ENCODE peak calls at places on chromosome 20, in nine cellular contexts. One of them, this sample, is unnamed.

GRCh38 chr20:48329676-48330644 is 497.8 kb downstream of the PREX1 start:
- DNase-seq in H9: peak; percentile 55
- DNase-seq in PC-9: no peak
- DNase-seq in upper lobe of right lung: peak; percentile 61
- DNase-seq in heart left ventricle: no peak
- DNase-seq in GM23338: peak; percentile 60
- DNase-seq in endodermal cell: peak; percentile 79
- DNase-seq in lower lobe of right lung: no peak
- DNase-seq in esophagus squamous epithelium: no peak
- DNase-seq in this sample: no peak

GRCh38 chr20:5864873-5865582 is 85.3 kb downstream of the TRMT6 start:
- DNase-seq in esophagus squamous epithelium: no peak
- DNase-seq in upper lobe of right lung: no peak
- DNase-seq in endodermal cell: no peak
- DNase-seq in H9: no peak
- DNase-seq in heart left ventricle: no peak
- DNase-seq in PC-9: peak; percentile 13
- DNase-seq in GM23338: no peak
- DNase-seq in lower lobe of right lung: no peak
- DNase-seq in this sample: no peak

GRCh38 chr20:51396365-51396909 is 146.1 kb downstream of the NFATC2 start:
- DNase-seq in lower lobe of right lung: no peak
- DNase-seq in heart left ventricle: no peak
- DNase-seq in upper lobe of right lung: no peak
- DNase-seq in GM23338: no peak
- DNase-seq in PC-9: no peak
- DNase-seq in esophagus squamous epithelium: no peak
- DNase-seq in H9: no peak
- DNase-seq in endodermal cell: no peak
- DNase-seq in this sample: no peak

GRCh38 chr20:1934578-1935573 is 39.7 kb downstream of the SIRPA start:
- DNase-seq in PC-9: no peak
- DNase-seq in endodermal cell: no peak
- DNase-seq in heart left ventricle: no peak
- DNase-seq in upper lobe of right lung: peak; percentile 46
- DNase-seq in H9: no peak
- DNase-seq in lower lobe of right lung: no peak
- DNase-seq in GM23338: no peak
- DNase-seq in esophagus squamous epithelium: no peak
- DNase-seq in this sample: no peak

GRCh38 chr20:58236612-58237317 is 8.3 kb upstream of the ANKRD60 start:
- DNase-seq in upper lobe of right lung: peak; percentile 87
- DNase-seq in PC-9: peak; percentile 75
- DNase-seq in endodermal cell: peak; percentile 94
- DNase-seq in GM23338: peak; percentile 82
- DNase-seq in esophagus squamous epithelium: peak; percentile 5
- DNase-seq in heart left ventricle: peak; percentile 72
- DNase-seq in H9: peak; percentile 77
- DNase-seq in lower lobe of right lung: peak; percentile 83
- DNase-seq in this sample: peak; percentile 76

GRCh38 chr20:7708782-7709181 is 231.5 kb downstream of the HAO1 start:
- DNase-seq in endodermal cell: no peak
- DNase-seq in heart left ventricle: no peak
- DNase-seq in PC-9: no peak
- DNase-seq in H9: no peak
- DNase-seq in esophagus squamous epithelium: no peak
- DNase-seq in upper lobe of right lung: no peak
- DNase-seq in GM23338: no peak
- DNase-seq in lower lobe of right lung: no peak
- DNase-seq in this sample: no peak

GRCh38 chr20:2521369-2522305 is 12.9 kb upstream of the ZNF343 start:
- DNase-seq in upper lobe of right lung: no peak
- DNase-seq in lower lobe of right lung: no peak
- DNase-seq in H9: peak; percentile 47
- DNase-seq in esophagus squamous epithelium: no peak
- DNase-seq in endodermal cell: peak; percentile 80
- DNase-seq in heart left ventricle: no peak
- DNase-seq in PC-9: no peak
- DNase-seq in GM23338: peak; percentile 76
- DNase-seq in this sample: peak; percentile 58

GRCh38 chr20:5393218-5393870 is 76.6 kb upstream of the PROKR2 start:
- DNase-seq in GM23338: no peak
- DNase-seq in PC-9: no peak
- DNase-seq in upper lobe of right lung: no peak
- DNase-seq in lower lobe of right lung: no peak
- DNase-seq in heart left ventricle: no peak
- DNase-seq in endodermal cell: no peak
- DNase-seq in H9: no peak
- DNase-seq in esophagus squamous epithelium: no peak
- DNase-seq in this sample: no peak

GRCh38 chr20:50737352-50737751 is 6.0 kb downstream of the PARD6B start:
- DNase-seq in GM23338: peak; percentile 83
- DNase-seq in upper lobe of right lung: no peak
- DNase-seq in esophagus squamous epithelium: no peak
- DNase-seq in heart left ventricle: no peak
- DNase-seq in endodermal cell: peak; percentile 78
- DNase-seq in lower lobe of right lung: no peak
- DNase-seq in H9: peak; percentile 73
- DNase-seq in PC-9: no peak
- DNase-seq in this sample: no peak

GRCh38 chr20:24097506-24098245 is 109.1 kb upstream of the GGTLC1 start:
- DNase-seq in upper lobe of right lung: no peak
- DNase-seq in GM23338: no peak
- DNase-seq in H9: no peak
- DNase-seq in PC-9: peak; percentile 68
- DNase-seq in lower lobe of right lung: no peak
- DNase-seq in endodermal cell: no peak
- DNase-seq in esophagus squamous epithelium: no peak
- DNase-seq in heart left ventricle: no peak
- DNase-seq in this sample: no peak

GRCh38 chr20:35828434-35828833 is 56.6 kb downstream of the PHF20 start:
- DNase-seq in esophagus squamous epithelium: no peak
- DNase-seq in endodermal cell: no peak
- DNase-seq in H9: no peak
- DNase-seq in PC-9: no peak
- DNase-seq in heart left ventricle: peak; percentile 58
- DNase-seq in upper lobe of right lung: no peak
- DNase-seq in lower lobe of right lung: no peak
- DNase-seq in GM23338: no peak
- DNase-seq in this sample: no peak

GRCh38 chr20:3869839-3870634 is 19.1 kb upstream of the PANK2 start:
- DNase-seq in PC-9: no peak
- DNase-seq in H9: no peak
- DNase-seq in lower lobe of right lung: no peak
- DNase-seq in heart left ventricle: no peak
- DNase-seq in upper lobe of right lung: no peak
- DNase-seq in esophagus squamous epithelium: no peak
- DNase-seq in GM23338: no peak
- DNase-seq in endodermal cell: peak; percentile 73
- DNase-seq in this sample: no peak

GRCh38 chr20:58109126-58109880 is 119.2 kb downstream of the ANKRD60 start:
- DNase-seq in heart left ventricle: no peak
- DNase-seq in esophagus squamous epithelium: no peak
- DNase-seq in endodermal cell: no peak
- DNase-seq in GM23338: no peak
- DNase-seq in lower lobe of right lung: no peak
- DNase-seq in upper lobe of right lung: no peak
- DNase-seq in H9: peak; percentile 4
- DNase-seq in PC-9: no peak
- DNase-seq in this sample: no peak

GRCh38 chr20:31822421-31823330 is 3.5 kb downstream of the MYLK2 start:
- DNase-seq in endodermal cell: peak; percentile 96
- DNase-seq in H9: peak; percentile 85
- DNase-seq in heart left ventricle: peak; percentile 84
- DNase-seq in PC-9: peak; percentile 76
- DNase-seq in esophagus squamous epithelium: no peak
- DNase-seq in lower lobe of right lung: peak; percentile 85
- DNase-seq in upper lobe of right lung: peak; percentile 91
- DNase-seq in GM23338: peak; percentile 98
- DNase-seq in this sample: peak; percentile 88

GRCh38 chr20:23270427-23270911 is 80.1 kb upstream of the NXT1 start:
- DNase-seq in H9: no peak
- DNase-seq in lower lobe of right lung: no peak
- DNase-seq in PC-9: no peak
- DNase-seq in esophagus squamous epithelium: no peak
- DNase-seq in upper lobe of right lung: no peak
- DNase-seq in endodermal cell: no peak
- DNase-seq in heart left ventricle: no peak
- DNase-seq in GM23338: no peak
- DNase-seq in this sample: no peak

GRCh38 chr20:8361008-8361652 is 229.1 kb downstream of the PLCB1 start:
- DNase-seq in esophagus squamous epithelium: no peak
- DNase-seq in endodermal cell: no peak
- DNase-seq in GM23338: no peak
- DNase-seq in H9: no peak
- DNase-seq in PC-9: no peak
- DNase-seq in lower lobe of right lung: no peak
- DNase-seq in upper lobe of right lung: no peak
- DNase-seq in heart left ventricle: no peak
- DNase-seq in this sample: no peak

GRCh38 chr20:31861346-31862156 is 8.8 kb downstream of the DUSP15 start:
- DNase-seq in esophagus squamous epithelium: no peak
- DNase-seq in GM23338: peak; percentile 97
- DNase-seq in H9: peak; percentile 93
- DNase-seq in endodermal cell: peak; percentile 95
- DNase-seq in lower lobe of right lung: peak; percentile 71
- DNase-seq in PC-9: peak; percentile 56
- DNase-seq in heart left ventricle: peak; percentile 73
- DNase-seq in upper lobe of right lung: peak; percentile 85
- DNase-seq in this sample: peak; percentile 47

GRCh38 chr20:13428684-13429083 is 207.6 kb downstream of the ISM1 start:
- DNase-seq in lower lobe of right lung: no peak
- DNase-seq in H9: no peak
- DNase-seq in esophagus squamous epithelium: no peak
- DNase-seq in upper lobe of right lung: no peak
- DNase-seq in endodermal cell: no peak
- DNase-seq in GM23338: no peak
- DNase-seq in heart left ventricle: no peak
- DNase-seq in PC-9: no peak
- DNase-seq in this sample: no peak

GRCh38 chr20:39645130-39645529 is 683.0 kb downstream of the DHX35 start:
- DNase-seq in heart left ventricle: peak; percentile 31
- DNase-seq in esophagus squamous epithelium: no peak
- DNase-seq in H9: no peak
- DNase-seq in upper lobe of right lung: no peak
- DNase-seq in PC-9: no peak
- DNase-seq in lower lobe of right lung: no peak
- DNase-seq in endodermal cell: no peak
- DNase-seq in GM23338: no peak
- DNase-seq in this sample: no peak

GRCh38 chr20:44942264-44942973 is 17.8 kb downstream of the TOMM34 start:
- DNase-seq in H9: no peak
- DNase-seq in heart left ventricle: no peak
- DNase-seq in endodermal cell: peak; percentile 62
- DNase-seq in upper lobe of right lung: no peak
- DNase-seq in esophagus squamous epithelium: no peak
- DNase-seq in GM23338: peak; percentile 43
- DNase-seq in lower lobe of right lung: no peak
- DNase-seq in PC-9: no peak
- DNase-seq in this sample: no peak
- TF ChIP-seq CTCF in H9: peak; percentile 44
- TF ChIP-seq CTCF in heart left ventricle: peak; percentile 10
- TF ChIP-seq CTCF in endodermal cell: peak; percentile 63
- TF ChIP-seq CTCF in upper lobe of right lung: no peak
- TF ChIP-seq CTCF in esophagus squamous epithelium: no peak
- TF ChIP-seq CTCF in GM23338: peak; percentile 33
- TF ChIP-seq CTCF in lower lobe of right lung: no peak
- TF ChIP-seq CTCF in PC-9: no peak
- TF ChIP-seq CTCF in this sample: no peak

GRCh38 chr20:45727044-45727443 is 4.9 kb downstream of the SPINT4 start:
- DNase-seq in GM23338: no peak
- DNase-seq in lower lobe of right lung: no peak
- DNase-seq in H9: no peak
- DNase-seq in esophagus squamous epithelium: no peak
- DNase-seq in endodermal cell: no peak
- DNase-seq in heart left ventricle: no peak
- DNase-seq in upper lobe of right lung: no peak
- DNase-seq in PC-9: no peak
- DNase-seq in this sample: no peak
- H3K27me3 ChIP-seq in GM23338: no peaks in the 10 kb centered on the region
- H3K27me3 ChIP-seq in lower lobe of right lung: no peaks in the 10 kb centered on the region
- H3K27me3 ChIP-seq in H9: no peaks in the 10 kb centered on the region
- H3K27me3 ChIP-seq in esophagus squamous epithelium: no peaks in the 10 kb centered on the region
- H3K27me3 ChIP-seq in endodermal cell: no peaks in the 10 kb centered on the region
- H3K27me3 ChIP-seq in heart left ventricle: peaks cover 8% of the 10 kb centered on the region
- H3K27me3 ChIP-seq in upper lobe of right lung: no peaks in the 10 kb centered on the region
- H3K27me3 ChIP-seq in PC-9: peaks cover 23% of the 10 kb centered on the region
- H3K27me3 ChIP-seq in this sample: no peaks in the 10 kb centered on the region

GRCh38 chr20:61558726-61559125 is 306.7 kb downstream of the CDH4 start:
- DNase-seq in esophagus squamous epithelium: no peak
- DNase-seq in GM23338: no peak
- DNase-seq in upper lobe of right lung: no peak
- DNase-seq in heart left ventricle: no peak
- DNase-seq in PC-9: no peak
- DNase-seq in H9: no peak
- DNase-seq in endodermal cell: peak; percentile 75
- DNase-seq in lower lobe of right lung: no peak
- DNase-seq in this sample: no peak

GRCh38 chr20:61562897-61563504 is 310.9 kb downstream of the CDH4 start:
- DNase-seq in endodermal cell: peak; percentile 80
- DNase-seq in H9: no peak
- DNase-seq in lower lobe of right lung: peak; percentile 40
- DNase-seq in GM23338: no peak
- DNase-seq in PC-9: no peak
- DNase-seq in heart left ventricle: no peak
- DNase-seq in esophagus squamous epithelium: no peak
- DNase-seq in upper lobe of right lung: no peak
- DNase-seq in this sample: no peak

GRCh38 chr20:61559706-61560315 is 307.8 kb downstream of the CDH4 start:
- DNase-seq in endodermal cell: peak; percentile 73
- DNase-seq in heart left ventricle: no peak
- DNase-seq in esophagus squamous epithelium: no peak
- DNase-seq in lower lobe of right lung: no peak
- DNase-seq in upper lobe of right lung: no peak
- DNase-seq in PC-9: no peak
- DNase-seq in GM23338: no peak
- DNase-seq in H9: no peak
- DNase-seq in this sample: no peak

GRCh38 chr20:61561111-61561830 is 309.2 kb downstream of the CDH4 start:
- DNase-seq in upper lobe of right lung: no peak
- DNase-seq in heart left ventricle: no peak
- DNase-seq in endodermal cell: no peak
- DNase-seq in PC-9: no peak
- DNase-seq in H9: no peak
- DNase-seq in lower lobe of right lung: no peak
- DNase-seq in GM23338: no peak
- DNase-seq in esophagus squamous epithelium: no peak
- DNase-seq in this sample: no peak

GRCh38 chr20:61560361-61560853 is 308.3 kb downstream of the CDH4 start:
- DNase-seq in PC-9: no peak
- DNase-seq in GM23338: peak; percentile 80
- DNase-seq in lower lobe of right lung: peak; percentile 56
- DNase-seq in endodermal cell: peak; percentile 91
- DNase-seq in esophagus squamous epithelium: no peak
- DNase-seq in H9: peak; percentile 80
- DNase-seq in heart left ventricle: no peak
- DNase-seq in upper lobe of right lung: no peak
- DNase-seq in this sample: no peak
- TF ChIP-seq CTCF in PC-9: no peak
- TF ChIP-seq CTCF in GM23338: peak; percentile 78
- TF ChIP-seq CTCF in lower lobe of right lung: no peak
- TF ChIP-seq CTCF in endodermal cell: peak; percentile 77
- TF ChIP-seq CTCF in esophagus squamous epithelium: no peak
- TF ChIP-seq CTCF in H9: peak; percentile 75
- TF ChIP-seq CTCF in heart left ventricle: no peak
- TF ChIP-seq CTCF in upper lobe of right lung: peak; percentile 13
- TF ChIP-seq CTCF in this sample: no peak

GRCh38 chr20:63180541-63181185 is 35.3 kb downstream of the YTHDF1 start:
- DNase-seq in GM23338: no peak
- DNase-seq in PC-9: no peak
- DNase-seq in upper lobe of right lung: no peak
- DNase-seq in endodermal cell: no peak
- DNase-seq in H9: no peak
- DNase-seq in heart left ventricle: no peak
- DNase-seq in lower lobe of right lung: no peak
- DNase-seq in esophagus squamous epithelium: no peak
- DNase-seq in this sample: no peak
- H3K27me3 ChIP-seq in GM23338: peaks cover 27% of the 10 kb centered on the region
- H3K27me3 ChIP-seq in PC-9: peaks cover 46% of the 10 kb centered on the region
- H3K27me3 ChIP-seq in upper lobe of right lung: peaks cover 64% of the 10 kb centered on the region
- H3K27me3 ChIP-seq in endodermal cell: peaks cover 48% of the 10 kb centered on the region
- H3K27me3 ChIP-seq in H9: peaks cover 18% of the 10 kb centered on the region
- H3K27me3 ChIP-seq in heart left ventricle: peaks cover 74% of the 10 kb centered on the region
- H3K27me3 ChIP-seq in lower lobe of right lung: peaks cover 78% of the 10 kb centered on the region
- H3K27me3 ChIP-seq in esophagus squamous epithelium: peaks cover 21% of the 10 kb centered on the region
- H3K27me3 ChIP-seq in this sample: peaks cover 17% of the 10 kb centered on the region

This sample was measured in CD8-positive, alpha-beta T cell.